ENCODE peak calls at places on chromosomes 6 and 20, in four cellular contexts. A is coronary artery, Q is cardiac fibroblast, J is upper lobe of right lung. M is an unnamed sample.

GRCh38 chr20:19275630-19276071 is 63.2 kb downstream of the SLC24A3 start:
- DNase-seq in J (peak), Q (peak), A (peak), M (peak)

GRCh38 chr6:168888786-168889345 is 364.8 kb downstream of the THBS2 start:
- DNase-seq in Q (no peak), A (no peak), J (no peak), M (no peak)

GRCh38 chr6:33316603-33317417 is 734 bp downstream of the ZBTB22 start:
- DNase-seq in J (no peak), Q (no peak), A (peak), M (no peak)

GRCh38 chr6:17584241-17584803 is 15.8 kb upstream of the FAM8A1 start:
- DNase-seq in J (no peak), A (no peak), Q (peak), M (peak)

GRCh38 chr6:42766163-42766670 is 15.6 kb upstream of the BICRAL start:
- DNase-seq in J (no peak), Q (peak), A (no peak), M (no peak)

GRCh38 chr6:74715362-74716068 is 490.3 kb downstream of the COL12A1 start:
- DNase-seq in Q (peak), J (no peak), A (no peak), M (no peak)

GRCh38 chr6:66605011-66605410 is 898.0 kb upstream of the EYS start:
- DNase-seq in J (no peak), A (no peak), Q (no peak), M (no peak)

GRCh38 chr20:50645253-50646068 is 45.9 kb downstream of the RIPOR3 start:
- DNase-seq in A (no peak), J (peak), Q (peak), M (no peak)

GRCh38 chr6:53377289-53377688 is 28.5 kb upstream of the ELOVL5 start:
- DNase-seq in J (no peak), A (no peak), Q (no peak), M (no peak)

GRCh38 chr20:21640556-21640955 is 64.9 kb upstream of the PAX1 start:
- DNase-seq in Q (no peak), J (no peak), A (no peak), M (peak)

GRCh38 chr20:54070187-54070987 is at the start of gene BCAS1:
- DNase-seq in Q (no peak), J (no peak), A (no peak), M (no peak)
- H3K4me3 ChIP-seq in Q (no peak), J (no peak), A (no peak), M (no peak)

DNA sequence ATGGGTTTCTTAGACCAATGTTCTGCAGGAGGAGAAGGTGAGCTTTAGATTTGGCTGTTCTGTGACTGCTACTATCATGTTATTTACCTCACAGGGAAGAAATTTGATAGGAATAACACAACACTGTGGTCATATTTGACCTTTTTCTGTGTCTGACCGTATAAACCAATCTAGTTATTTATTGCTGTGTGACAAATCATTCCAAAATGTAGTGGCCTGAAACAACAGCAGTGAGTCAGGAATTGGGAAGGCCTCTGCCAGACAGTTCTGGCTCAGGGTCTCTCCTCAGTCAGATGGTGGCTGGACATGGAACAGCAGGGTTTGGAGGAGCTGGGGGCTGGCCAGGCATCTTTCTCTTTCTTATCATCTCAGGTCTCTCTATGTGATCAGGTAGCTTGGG is 33.0 kb downstream of the RIPOR2 start:
- DNase-seq in Q (peak), A (no peak), J (no peak), M (no peak)
- TF ChIP-seq CTCF in Q (no peak), A (no peak), J (no peak), M (no peak)

DNA sequence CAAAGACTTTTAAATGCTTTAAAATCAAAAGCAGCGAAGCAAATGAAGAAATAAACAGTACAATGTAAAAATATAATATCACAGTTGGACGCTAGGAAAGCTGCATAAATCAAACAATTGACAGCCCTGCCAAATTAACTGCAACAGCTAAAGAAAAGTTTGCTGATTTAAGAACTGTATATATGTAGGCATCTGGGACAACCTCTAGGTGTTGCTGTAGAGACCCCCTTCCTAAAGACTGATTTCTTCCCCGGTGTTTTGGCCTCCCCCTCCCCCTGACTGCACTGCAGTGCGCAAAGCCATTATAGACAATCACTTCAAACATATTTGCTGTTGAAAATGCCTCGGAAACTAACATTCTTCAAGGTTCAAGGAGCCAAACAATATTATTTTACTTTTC is 1.1 kb downstream of the ELOVL4 start:
- DNase-seq in A (no peak), J (no peak), Q (peak), M (no peak)
- H3K4me3 ChIP-seq in A (peak), J (peak), Q (peak), M (no peak)

GRCh38 chr6:13049666-13050254 is 278.6 kb downstream of the TBC1D7 start:
- DNase-seq in J (no peak), A (no peak), Q (no peak), M (no peak)
- TF ChIP-seq CTCF in J (peak), A (no peak), Q (no peak), M (no peak)

DNA sequence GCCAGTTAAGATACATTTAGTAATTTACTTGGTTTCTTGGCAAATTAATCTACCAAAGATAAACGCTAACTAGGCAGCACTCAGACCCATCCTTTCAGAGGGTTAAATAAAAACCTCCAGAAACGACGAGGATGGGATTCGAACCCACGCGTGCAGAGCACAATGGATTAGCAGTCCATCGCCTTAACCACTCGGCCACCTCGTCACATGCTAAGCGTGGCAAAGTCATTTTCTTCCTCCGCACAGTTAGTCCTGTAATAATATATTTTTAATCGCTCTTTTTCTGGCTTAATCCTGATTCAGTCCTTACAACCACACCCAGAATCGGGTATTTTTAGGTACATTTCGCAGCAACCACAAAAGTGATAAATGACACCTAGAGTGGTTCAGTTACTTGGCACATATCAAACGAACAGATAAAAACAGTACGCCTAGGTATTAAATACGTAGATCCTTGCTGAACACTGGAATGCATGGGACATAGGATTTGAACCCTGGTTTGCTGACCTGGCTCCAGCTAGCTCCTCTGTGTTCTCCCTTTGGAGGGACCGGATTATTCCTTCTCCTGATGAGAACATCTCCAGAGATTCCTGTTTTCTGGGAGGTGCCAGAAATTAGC is 71.6 kb downstream of the GPX5 start:
- DNase-seq in J (no peak), A (no peak), Q (peak), M (no peak)
- H3K4me3 ChIP-seq in J (no peak), A (peak), Q (peak), M (no peak)

GRCh38 chr20:32577023-32577422 is 8.1 kb downstream of the NOL4L start:
- DNase-seq in Q (no peak), A (no peak), J (no peak), M (no peak)
- TF ChIP-seq CTCF in Q (no peak), A (no peak), J (no peak), M (no peak)

GRCh38 chr6:21151178-21151956 is 442.2 kb upstream of the SOX4 start:
- DNase-seq in A (no peak), J (no peak), Q (no peak), M (peak)

GRCh38 chr6:21144928-21145327 is 448.6 kb upstream of the SOX4 start:
- DNase-seq in J (no peak), A (no peak), Q (no peak), M (no peak)

GRCh38 chr6:21149460-21149859 is 444.1 kb upstream of the SOX4 start:
- DNase-seq in Q (peak), J (no peak), A (no peak), M (no peak)

GRCh38 chr6:21150644-21151043 is 442.9 kb upstream of the SOX4 start:
- DNase-seq in A (no peak), Q (no peak), J (no peak), M (no peak)
- H3K4me3 ChIP-seq in A (no peak), Q (no peak), J (no peak), M (no peak)